ENCODE peak calls at places on chromosomes 16 and 17, in five cellular contexts. C is IMR-90, Q is mesenchymal stem cell, B is H1, K is mesendoderm. S is an unnamed sample. For H3K79me1, the result is how much of the 10 kb centered on the place peaks cover.

GRCh38 chr17:79800325-79801155 is 3.7 kb upstream of the CBX8 start:
- DNase-seq in Q (peak), K (peak), B (peak), C (peak), S (no peak)

GRCh38 chr17:42392664-42393415 is 4.6 kb upstream of the STAT3 start:
- DNase-seq in B (no peak), K (no peak), C (no peak), Q (no peak), S (peak)

GRCh38 chr17:2068101-2068518 is 13.2 kb downstream of the HIC1 start:
- DNase-seq in K (no peak), B (no peak), Q (peak), C (peak), S (peak)

GRCh38 chr16:85396879-85397871 is 215.9 kb upstream of the GSE1 start:
- DNase-seq in K (no peak), B (peak), C (no peak), Q (peak), S (peak)

GRCh38 chr17:61251939-61252865 is 147.4 kb upstream of the TBX2 start:
- DNase-seq in C (peak), B (no peak), Q (peak), K (no peak), S (no peak)

GRCh38 chr16:17334096-17334495 is 136.7 kb downstream of the XYLT1 start:
- DNase-seq in Q (no peak), K (no peak), C (peak), B (no peak), S (peak)

GRCh38 chr16:30065943-30066881 is 652 bp downstream of the ALDOA start:
- DNase-seq in Q (no peak), K (peak), C (peak), B (no peak), S (peak)

GRCh38 chr16:60203525-60204124 is 1469.5 kb upstream of the GOT2 start:
- DNase-seq in B (no peak), Q (no peak), K (peak), C (peak), S (no peak)

GRCh38 chr16:86524029-86524428 is 13.7 kb downstream of the FOXF1 start:
- DNase-seq in Q (no peak), K (no peak), C (no peak), B (no peak), S (no peak)

DNA sequence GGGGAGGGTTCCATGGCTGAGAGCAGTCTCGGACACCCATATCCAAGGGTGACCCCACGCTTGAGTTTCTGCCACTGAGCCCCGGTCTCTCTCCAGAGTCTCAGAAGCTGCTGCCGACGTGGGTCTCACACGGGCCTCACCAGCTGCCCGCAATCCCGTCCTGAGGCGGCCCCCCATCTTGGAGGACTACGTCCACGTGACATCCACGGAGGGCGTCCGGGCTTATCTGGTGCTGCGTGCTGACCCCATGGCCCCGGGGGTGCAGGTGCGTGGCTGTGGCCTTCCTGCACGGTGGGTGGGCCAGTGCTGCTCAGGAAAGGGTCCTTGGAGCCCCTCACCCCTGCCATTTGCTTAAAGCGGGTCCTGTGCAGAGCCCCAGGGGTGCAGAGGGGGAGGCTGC is 1.0 kb downstream of the CHTF18 start:
- DNase-seq in B (no peak), C (no peak), K (no peak), Q (no peak), S (no peak)
- H3K79me1 ChIP-seq in B (under half), C (under half), K (under half), Q (under half), S (under half)

GRCh38 chr17:65015855-65016254 is 40.7 kb downstream of the GNA13 start:
- DNase-seq in K (no peak), Q (no peak), C (no peak), B (no peak), S (no peak)

GRCh38 chr17:65013613-65014391 is 42.7 kb downstream of the GNA13 start:
- DNase-seq in B (no peak), K (peak), C (peak), Q (peak), S (peak)

GRCh38 chr17:65008877-65009276 is 47.7 kb downstream of the GNA13 start:
- DNase-seq in C (no peak), K (no peak), B (no peak), Q (no peak), S (no peak)

GRCh38 chr17:65009848-65010247 is 46.7 kb downstream of the GNA13 start:
- DNase-seq in B (no peak), Q (no peak), C (no peak), K (no peak), S (no peak)

GRCh38 chr17:65011047-65011446 is 45.5 kb downstream of the GNA13 start:
- DNase-seq in Q (no peak), B (no peak), C (no peak), K (no peak), S (no peak)
- H3K79me1 ChIP-seq in Q (under half), B (under half), C (half or more), K (under half), S (under half)

DNA sequence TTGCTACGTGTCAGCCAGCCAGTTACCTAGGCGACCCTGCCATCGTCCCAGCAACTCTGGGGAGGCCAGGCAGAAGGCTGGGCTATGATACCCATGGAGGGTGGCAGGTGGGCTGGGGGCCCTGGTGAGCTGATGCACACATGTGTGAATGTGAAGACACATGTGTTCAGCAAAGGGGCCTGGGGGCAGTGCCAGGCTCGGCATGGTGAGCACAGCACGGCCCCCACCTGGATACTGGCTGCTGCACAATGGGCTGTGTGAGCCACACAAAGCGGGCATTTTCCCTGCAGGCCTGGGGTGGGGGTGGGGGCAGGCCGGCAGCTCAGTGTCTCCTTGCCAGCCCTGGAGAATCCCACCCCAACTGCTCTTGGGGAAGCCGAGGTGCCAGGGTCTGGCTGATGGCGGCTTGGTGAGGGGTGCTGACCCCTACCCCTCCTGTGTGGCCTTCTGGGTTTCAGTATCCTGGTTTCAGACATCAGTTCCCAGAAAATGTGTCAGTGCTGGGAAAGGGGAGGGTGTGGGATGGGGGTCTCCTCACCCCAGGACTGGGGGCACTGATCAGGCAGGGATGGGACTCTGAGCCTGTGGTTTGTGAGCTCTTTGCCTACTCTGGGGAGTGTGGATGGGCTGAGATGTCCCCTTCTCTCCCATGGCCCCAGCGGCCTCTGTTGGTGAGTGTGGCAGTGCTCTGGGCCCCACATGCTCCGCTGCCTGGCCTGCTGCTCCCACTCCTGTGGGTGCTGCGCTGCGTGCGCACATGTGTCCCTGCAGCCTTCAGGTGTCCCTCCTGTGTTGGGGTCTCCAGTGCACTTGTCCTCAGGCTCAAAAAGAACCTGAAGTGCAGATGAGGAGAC is 5.1 kb downstream of the LLGL1 start:
- DNase-seq in Q (no peak), K (no peak), C (no peak), B (no peak), S (no peak)
- H3K79me1 ChIP-seq in Q (under half), K (under half), C (half or more), B (under half), S (under half)

DNA sequence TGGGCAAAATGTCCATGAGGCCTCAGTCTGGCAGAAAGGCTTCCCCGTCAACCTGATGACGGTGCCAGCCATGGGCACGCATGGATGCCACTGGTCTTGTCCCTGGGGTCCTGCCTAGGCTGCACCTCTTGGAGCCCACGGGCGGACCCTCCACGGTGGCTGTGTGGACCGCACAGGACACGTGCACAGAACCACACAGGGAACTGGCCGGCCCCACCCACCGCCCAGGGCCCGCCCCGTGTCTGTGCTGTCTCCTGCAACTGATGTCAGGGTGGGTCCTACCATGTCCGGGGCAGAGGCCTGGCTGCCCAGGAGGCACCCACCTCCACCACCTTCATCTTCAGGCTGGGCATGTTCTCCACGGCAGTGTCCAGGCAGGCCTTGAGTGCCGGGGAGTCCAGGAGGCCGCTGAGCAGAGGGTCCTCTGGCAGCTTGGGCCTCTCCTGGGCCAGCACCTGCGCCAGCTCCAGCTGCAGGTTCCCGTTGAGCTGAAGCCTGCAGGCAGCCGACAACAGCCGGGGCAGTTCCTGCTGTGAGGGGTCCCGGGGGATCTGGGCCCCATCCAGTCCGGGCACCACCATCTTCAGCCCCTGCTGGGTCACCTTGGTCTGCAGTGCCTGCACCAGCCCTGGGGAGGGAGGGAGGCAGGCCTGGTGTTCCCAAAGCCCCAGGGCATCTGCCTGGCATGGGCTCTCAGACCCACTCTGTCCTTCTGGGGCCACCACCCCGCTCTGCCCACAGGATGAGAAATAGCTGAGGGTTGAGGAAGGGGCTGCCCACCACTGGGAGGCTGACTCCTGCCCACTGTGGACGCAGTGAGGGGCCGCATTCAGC is 11.9 kb downstream of the FASN start:
- DNase-seq in K (no peak), B (no peak), C (no peak), Q (no peak), S (no peak)
- H3K79me1 ChIP-seq in K (under half), B (under half), C (under half), Q (half or more), S (under half)